ENCODE peak calls at places on chromosomes 12 and 14, in four cellular contexts. R is nucleus accumbens, U is psoas muscle, O is ascending aorta. N is an unnamed sample.

GRCh38 chr12:127629066-127629820 is 637.7 kb upstream of the TMEM132C start:
- DNase-seq in R (peak; percentile 56), U (no peak), O (no peak), N (no peak)

GRCh38 chr14:65222434-65222833 is 120.1 kb upstream of the MAX start:
- DNase-seq in O (no peak), R (peak; percentile 78), U (peak; percentile 41), N (no peak)

GRCh38 chr14:23375527-23376251 is 1.2 kb upstream of the CMTM5 start:
- DNase-seq in U (no peak), R (no peak), O (no peak), N (no peak)

GRCh38 chr14:73014105-73014504 is 12.8 kb downstream of the ZFYVE1 start:
- DNase-seq in R (no peak), U (no peak), O (no peak), N (no peak)

GRCh38 chr12:10617868-10618267 is 4.5 kb upstream of the MAGOHB start:
- DNase-seq in O (no peak), R (peak; percentile 3), U (no peak), N (no peak)

GRCh38 chr12:9707864-9708808 is 24.8 kb downstream of the CLECL1 start:
- DNase-seq in O (no peak), R (peak; percentile 50), U (peak; percentile 28), N (no peak)

GRCh38 chr14:32142754-32143437 is 58.9 kb upstream of the RNU6-7 start:
- DNase-seq in R (no peak), U (no peak), O (no peak), N (no peak)

GRCh38 chr14:94322648-94323570 is at the start of gene SERPINA6:
- DNase-seq in O (no peak), U (no peak), R (no peak), N (no peak)

GRCh38 chr14:50668008-50668851 is at the start of gene SAV1:
- DNase-seq in U (peak; percentile 86), R (peak; percentile 88), O (no peak), N (no peak)

GRCh38 chr14:99724196-99724891 is 40.2 kb downstream of the CYP46A1 start:
- DNase-seq in U (no peak), O (no peak), R (no peak), N (peak; percentile 75)

GRCh38 chr12:6631549-6631961 is 4.2 kb downstream of the LPAR5 start:
- DNase-seq in O (no peak), R (no peak), U (no peak), N (no peak)

GRCh38 chr12:79886917-79887519 is 47.9 kb downstream of the PPP1R12A start:
- DNase-seq in R (no peak), O (no peak), U (no peak), N (no peak)

GRCh38 chr14:20591235-20591634 is at the start of gene RNASE12:
- DNase-seq in O (no peak), U (no peak), R (no peak), N (no peak)

GRCh38 chr14:61350427-61350826 is 29.0 kb downstream of the PRKCH start:
- DNase-seq in O (no peak), U (no peak), R (no peak), N (no peak)

GRCh38 chr12:61538951-61539350 is 721.3 kb upstream of the USP15 start:
- DNase-seq in R (no peak), O (no peak), U (no peak), N (no peak)

GRCh38 chr12:68334136-68334535 is 2.0 kb upstream of the MDM1 start:
- DNase-seq in U (no peak), O (no peak), R (no peak), N (no peak)

GRCh38 chr12:70756118-70756517 is 118.9 kb upstream of the PTPRB start:
- DNase-seq in R (no peak), O (no peak), U (no peak), N (no peak)

GRCh38 chr14:101828038-101828437 is 66.5 kb downstream of the PPP2R5C start:
- DNase-seq in O (no peak), U (no peak), R (no peak), N (no peak)

GRCh38 chr14:49303952-49304516 is 282.1 kb downstream of the RPS29 start:
- DNase-seq in O (no peak), R (peak; percentile 10), U (no peak), N (no peak)

GRCh38 chr14:64673748-64674147 is 30.5 kb upstream of the PLEKHG3 start:
- DNase-seq in U (no peak), O (no peak), R (no peak), N (no peak)

GRCh38 chr14:96852823-96853422 is 55.7 kb downstream of the VRK1 start:
- DNase-seq in U (no peak), R (peak; percentile 2), O (no peak), N (no peak)

GRCh38 chr12:83261998-83262397 is 575.3 kb downstream of the TMTC2 start:
- DNase-seq in O (no peak), U (no peak), R (no peak), N (no peak)

GRCh38 chr12:62259311-62259992 is 752 bp upstream of the USP15 start:
- DNase-seq in R (no peak), O (no peak), U (no peak), N (no peak)